ENCODE peak calls at places on chromosomes 5 and 9, in eight cellular contexts. B, L, C, I, A, X, J and Q are unnamed samples.

GRCh38 chr5:154830596-154830995 is 19.8 kb downstream of the FAXDC2 start:
- DNase-seq in B (no peak), L (no peak), C (no peak), I (no peak), A (no peak), X (no peak), J (no peak), Q (no peak)

GRCh38 chr9:122348288-122348777 is 22.5 kb upstream of the PTGS1 start:
- DNase-seq in B (no peak), L (no peak), C (no peak), I (no peak), A (no peak), X (no peak), J (no peak), Q (no peak)

GRCh38 chr5:76082790-76083554 is at the start of gene SV2C:
- DNase-seq in B (peak; percentile 66), L (peak; percentile 47), C (peak; percentile 76), I (no peak), A (peak; percentile 55), X (no peak), J (no peak), Q (no peak)

GRCh38 chr5:126020770-126021169 is 402.4 kb upstream of the GRAMD2B start:
- DNase-seq in B (no peak), L (no peak), C (no peak), I (no peak), A (no peak), X (no peak), J (no peak), Q (no peak)

GRCh38 chr5:50623666-50624065 is 42.8 kb upstream of the PARP8 start:
- DNase-seq in B (peak; percentile 8), L (no peak), C (no peak), I (no peak), A (no peak), X (no peak), J (no peak), Q (no peak)

GRCh38 chr5:14778789-14779070 is 92.8 kb downstream of the ANKH start:
- DNase-seq in B (no peak), L (no peak), C (no peak), I (no peak), A (no peak), X (no peak), J (no peak), Q (no peak)

GRCh38 chr5:135112008-135112670 is 78.1 kb upstream of the PITX1 start:
- DNase-seq in B (peak; percentile 47), L (peak; percentile 24), C (no peak), I (no peak), A (no peak), X (no peak), J (peak; percentile 8), Q (no peak)

GRCh38 chr5:20618353-20618752 is 630.4 kb upstream of the CDH18 start:
- DNase-seq in B (no peak), L (no peak), C (no peak), I (no peak), A (no peak), X (no peak), J (no peak), Q (no peak)

GRCh38 chr5:9207820-9208418 is 338.0 kb downstream of the SEMA5A start:
- DNase-seq in B (peak; percentile 19), L (no peak), C (no peak), I (no peak), A (no peak), X (no peak), J (peak; percentile 66), Q (no peak)

GRCh38 chr9:135017916-135018915 is 69.3 kb upstream of the OLFM1 start:
- DNase-seq in B (no peak), L (no peak), C (no peak), I (no peak), A (no peak), X (no peak), J (no peak), Q (no peak)

GRCh38 chr9:89555426-89556375 is 49.1 kb upstream of the GADD45G start:
- DNase-seq in B (no peak), L (no peak), C (no peak), I (no peak), A (no peak), X (no peak), J (peak; percentile 80), Q (no peak)

GRCh38 chr5:43010956-43011355 is 29.2 kb downstream of the ANXA2R start:
- DNase-seq in B (no peak), L (no peak), C (no peak), I (no peak), A (no peak), X (no peak), J (no peak), Q (no peak)

GRCh38 chr5:169592937-169593650 is 9.5 kb downstream of the SPDL1 start:
- DNase-seq in B (no peak), L (no peak), C (no peak), I (no peak), A (no peak), X (no peak), J (no peak), Q (no peak)

GRCh38 chr5:132414634-132415377 is 45.3 kb downstream of the SLC22A5 start:
- DNase-seq in B (no peak), L (no peak), C (no peak), I (no peak), A (no peak), X (peak; percentile 65), J (peak; percentile 57), Q (no peak)

GRCh38 chr9:4097490-4097889 is 202.4 kb downstream of the GLIS3 start:
- DNase-seq in B (no peak), L (no peak), C (no peak), I (no peak), A (no peak), X (no peak), J (no peak), Q (no peak)

GRCh38 chr5:32654427-32654826 is 56.7 kb upstream of the NPR3 start:
- DNase-seq in B (no peak), L (no peak), C (no peak), I (no peak), A (no peak), X (no peak), J (no peak), Q (no peak)

GRCh38 chr5:79924936-79925893 is 65.8 kb downstream of the MTX3 start:
- DNase-seq in B (peak; percentile 22), L (no peak), C (no peak), I (no peak), A (no peak), X (no peak), J (peak; percentile 11), Q (no peak)

GRCh38 chr9:79609468-79610018 is 37.8 kb downstream of the TLE4 start:
- DNase-seq in B (no peak), L (no peak), C (no peak), I (no peak), A (no peak), X (no peak), J (no peak), Q (no peak)

GRCh38 chr5:139605887-139606286 is 42.3 kb upstream of the CXXC5 start:
- DNase-seq in B (no peak), L (no peak), C (no peak), I (no peak), A (no peak), X (no peak), J (no peak), Q (no peak)

GRCh38 chr5:1498623-1499416 is 24.9 kb downstream of the LPCAT1 start:
- DNase-seq in B (no peak), L (no peak), C (no peak), I (no peak), A (no peak), X (no peak), J (no peak), Q (no peak)

GRCh38 chr5:88877826-88878225 is 5.2 kb downstream of the MEF2C start:
- DNase-seq in B (no peak), L (no peak), C (no peak), I (no peak), A (no peak), X (peak; percentile 85), J (no peak), Q (no peak)

GRCh38 chr9:124559871-124560270 is 52.7 kb upstream of the NR5A1 start:
- DNase-seq in B (peak; percentile 31), L (no peak), C (no peak), I (no peak), A (no peak), X (peak; percentile 43), J (no peak), Q (no peak)

GRCh38 chr5:112604741-112605390 is 132.8 kb upstream of the APC start:
- DNase-seq in B (peak; percentile 46), L (peak; percentile 5), C (no peak), I (no peak), A (no peak), X (no peak), J (peak; percentile 56), Q (no peak)

GRCh38 chr5:122363623-122364022 is 51.6 kb downstream of the SNCAIP start:
- DNase-seq in B (no peak), L (no peak), C (no peak), I (no peak), A (no peak), X (no peak), J (no peak), Q (no peak)

GRCh38 chr5:95664204-95664786 is 17.7 kb downstream of the RFESD start:
- DNase-seq in B (no peak), L (peak; percentile 11), C (peak; percentile 31), I (no peak), A (no peak), X (no peak), J (peak; percentile 49), Q (no peak)

GRCh38 chr5:10489810-10490426 is 48.2 kb downstream of the ROPN1L start:
- DNase-seq in B (no peak), L (no peak), C (no peak), I (no peak), A (no peak), X (no peak), J (peak; percentile 81), Q (no peak)

GRCh38 chr5:76601470-76601869 is 21.7 kb downstream of the F2RL2 start:
- DNase-seq in B (peak; percentile 73), L (peak; percentile 48), C (peak; percentile 9), I (no peak), A (no peak), X (peak; percentile 72), J (peak; percentile 61), Q (no peak)

GRCh38 chr9:95023217-95024003 is 294.1 kb downstream of the FANCC start:
- DNase-seq in B (no peak), L (no peak), C (no peak), I (no peak), A (no peak), X (peak; percentile 88), J (no peak), Q (no peak)

GRCh38 chr9:95515272-95516113 is 1.3 kb downstream of the PTCH1 start:
- DNase-seq in B (peak; percentile 57), L (no peak), C (peak; percentile 75), I (no peak), A (peak; percentile 66), X (no peak), J (peak; percentile 49), Q (peak; percentile 21)

GRCh38 chr9:91427873-91428272 is 4.2 kb upstream of the NFIL3 start:
- DNase-seq in B (no peak), L (no peak), C (no peak), I (no peak), A (no peak), X (peak; percentile 43), J (peak; percentile 28), Q (no peak)

GRCh38 chr5:168877132-168877895 is 298.1 kb upstream of the PANK3 start:
- DNase-seq in B (no peak), L (no peak), C (peak; percentile 51), I (no peak), A (no peak), X (no peak), J (no peak), Q (no peak)

GRCh38 chr9:128921881-128922763 is 1.3 kb downstream of the PHYHD1 start:
- DNase-seq in B (peak; percentile 84), L (peak; percentile 63), C (peak; percentile 69), I (no peak), A (peak; percentile 79), X (no peak), J (no peak), Q (no peak)